ENCODE peak calls at places on chromosomes 11 and 22, in six cellular contexts. N is HTR-8/SVneo, I is neural crest cell, C is dermis blood vessel endothelial cell, A is germinal center, J is osteocyte. Z is an unnamed sample.

GRCh38 chr11:74932169-74932568 is 16.7 kb downstream of the XRRA1 start:
- DNase-seq in N (no peak), I (no peak), C (peak), A (no peak), J (no peak), Z (no peak)

GRCh38 chr11:7585816-7586215 is 72.0 kb downstream of the PPFIBP2 start:
- DNase-seq in N (no peak), I (no peak), C (no peak), A (no peak), J (no peak), Z (no peak)

GRCh38 chr11:126893796-126894195 is 106.8 kb downstream of the KIRREL3 start:
- DNase-seq in N (no peak), I (no peak), C (no peak), A (no peak), J (no peak), Z (no peak)

GRCh38 chr22:48807155-48807554 is 1020.5 kb downstream of the BRD1 start:
- DNase-seq in N (no peak), I (no peak), C (no peak), A (no peak), J (peak), Z (no peak)

GRCh38 chr11:8282621-8283509 is 19.2 kb upstream of the LMO1 start:
- DNase-seq in N (no peak), I (no peak), C (no peak), A (no peak), J (peak), Z (no peak)

GRCh38 chr22:25942989-25943411 is 201.0 kb downstream of the MYO18B start:
- DNase-seq in N (no peak), I (no peak), C (no peak), A (no peak), J (no peak), Z (peak)

GRCh38 chr22:44394246-44395115 is 81.7 kb upstream of the SHISAL1 start:
- DNase-seq in N (no peak), I (no peak), C (no peak), A (no peak), J (peak), Z (no peak)

GRCh38 chr22:50284479-50284878 is 14.3 kb upstream of the MAPK11 start:
- DNase-seq in N (no peak), I (no peak), C (no peak), A (no peak), J (no peak), Z (no peak)

GRCh38 chr11:3627291-3627690 is 14.5 kb downstream of the ART5 start:
- DNase-seq in N (peak), I (no peak), C (no peak), A (no peak), J (no peak), Z (no peak)

GRCh38 chr22:19810381-19811141 is 44.1 kb downstream of the GNB1L start:
- DNase-seq in N (peak), I (no peak), C (peak), A (no peak), J (peak), Z (no peak)

GRCh38 chr22:41445171-41446056 is 1.2 kb downstream of the TOB2 start:
- DNase-seq in N (no peak), I (no peak), C (peak), A (no peak), J (no peak), Z (no peak)